ENCODE peak calls at places on chromosomes 12 and 14, in six cellular contexts. Q is tibial nerve, E is bronchial epithelial cell, U is colonic mucosa, X is cardiac muscle cell, Z is hepatocyte. R is an unnamed sample.

GRCh38 chr14:32028599-32028998 is 48.5 kb upstream of the ARHGAP5 start:
- DNase-seq in Q (no peak), E (peak), U (no peak), X (peak), Z (no peak), R (no peak)

GRCh38 chr12:60223242-60223641 is 627.4 kb downstream of the SLC16A7 start:
- DNase-seq in Q (no peak), E (no peak), U (no peak), X (no peak), Z (no peak), R (no peak)

GRCh38 chr14:64569108-64570045 is 19.6 kb downstream of the PPP1R36 start:
- DNase-seq in Q (peak), E (peak), U (no peak), X (peak), Z (peak), R (no peak)

GRCh38 chr12:67698711-67699603 is 50.4 kb downstream of the DYRK2 start:
- DNase-seq in Q (no peak), E (peak), U (no peak), X (peak), Z (no peak), R (no peak)

GRCh38 chr12:113014565-113014964 is 36.2 kb downstream of the OAS2 start:
- DNase-seq in Q (no peak), E (no peak), U (no peak), X (no peak), Z (no peak), R (no peak)

GRCh38 chr12:21615441-21615840 is 10.8 kb upstream of the GYS2 start:
- DNase-seq in Q (no peak), E (peak), U (no peak), X (peak), Z (no peak), R (no peak)

GRCh38 chr12:40864891-40865290 is 172.7 kb downstream of the CNTN1 start:
- DNase-seq in Q (no peak), E (no peak), U (no peak), X (no peak), Z (no peak), R (no peak)

GRCh38 chr14:55241673-55242072 is 29.5 kb upstream of the FBXO34 start:
- DNase-seq in Q (no peak), E (no peak), U (no peak), X (no peak), Z (no peak), R (no peak)

GRCh38 chr12:98799411-98799810 is 154.3 kb downstream of the APAF1 start:
- DNase-seq in Q (no peak), E (no peak), U (no peak), X (no peak), Z (no peak), R (no peak)

GRCh38 chr14:90624228-90624627 is 192.0 kb downstream of the TTC7B start:
- DNase-seq in Q (no peak), E (peak), U (no peak), X (no peak), Z (no peak), R (no peak)

GRCh38 chr14:24051162-24051788 is 534 bp upstream of the CARMIL3 start:
- DNase-seq in Q (no peak), E (no peak), U (peak), X (no peak), Z (no peak), R (no peak)

GRCh38 chr14:62162998-62163589 is 400.9 kb downstream of the SNAPC1 start:
- DNase-seq in Q (no peak), E (peak), U (no peak), X (peak), Z (peak), R (peak)

GRCh38 chr14:96126783-96127271 is 77.8 kb upstream of the BDKRB2 start:
- DNase-seq in Q (no peak), E (no peak), U (peak), X (no peak), Z (no peak), R (no peak)

GRCh38 chr12:124174949-124175348 is 119.9 kb upstream of the RFLNA start:
- DNase-seq in Q (no peak), E (no peak), U (no peak), X (no peak), Z (no peak), R (no peak)

GRCh38 chr14:95770777-95771176 is 56.9 kb upstream of the TCL1A start:
- DNase-seq in Q (no peak), E (no peak), U (no peak), X (no peak), Z (no peak), R (no peak)

GRCh38 chr14:106277503-106277902 is 751.1 kb downstream of the TMEM121 start:
- DNase-seq in Q (no peak), E (no peak), U (no peak), X (no peak), Z (no peak), R (no peak)

GRCh38 chr12:66190519-66191406 is 1.7 kb downstream of the IRAK3 start:
- DNase-seq in Q (no peak), E (peak), U (no peak), X (peak), Z (no peak), R (no peak)

GRCh38 chr12:49256274-49256637 is 8.6 kb upstream of the TUBA1C start:
- DNase-seq in Q (no peak), E (no peak), U (no peak), X (no peak), Z (no peak), R (no peak)

GRCh38 chr14:85566603-85567002 is 36.7 kb downstream of the FLRT2 start:
- DNase-seq in Q (no peak), E (peak), U (no peak), X (peak), Z (no peak), R (no peak)

GRCh38 chr12:76123301-76124212 is 39.1 kb upstream of the NAP1L1 start:
- DNase-seq in Q (no peak), E (peak), U (no peak), X (peak), Z (no peak), R (no peak)

GRCh38 chr12:53817021-53817389 is 65.2 kb upstream of the CISTR start:
- DNase-seq in Q (no peak), E (peak), U (no peak), X (no peak), Z (no peak), R (no peak)

GRCh38 chr14:69101331-69101826 is 51.5 kb downstream of the DCAF5 start:
- DNase-seq in Q (no peak), E (peak), U (peak), X (peak), Z (peak), R (no peak)

GRCh38 chr12:79522657-79523386 is 167.9 kb downstream of the PAWR start:
- DNase-seq in Q (no peak), E (no peak), U (no peak), X (no peak), Z (no peak), R (no peak)

GRCh38 chr12:75971253-75971652 is 60.3 kb downstream of the PHLDA1 start:
- DNase-seq in Q (no peak), E (no peak), U (no peak), X (no peak), Z (no peak), R (no peak)

GRCh38 chr14:95056476-95056875 is 100.9 kb downstream of the DICER1 start:
- DNase-seq in Q (no peak), E (no peak), U (no peak), X (no peak), Z (no peak), R (no peak)

GRCh38 chr14:32731249-32731648 is 207.4 kb upstream of the NPAS3 start:
- DNase-seq in Q (no peak), E (no peak), U (no peak), X (no peak), Z (no peak), R (no peak)

GRCh38 chr14:80872645-80873044 is 68.9 kb downstream of the CEP128 start:
- DNase-seq in Q (no peak), E (no peak), U (no peak), X (no peak), Z (no peak), R (no peak)

GRCh38 chr14:63457498-63457897 is 85.7 kb downstream of the PPP2R5E start:
- DNase-seq in Q (no peak), E (no peak), U (no peak), X (no peak), Z (no peak), R (no peak)

GRCh38 chr12:69388371-69388770 is 28.8 kb downstream of the YEATS4 start:
- DNase-seq in Q (no peak), E (peak), U (no peak), X (peak), Z (peak), R (no peak)

GRCh38 chr14:55142466-55142865 is 13.4 kb downstream of the LGALS3 start:
- DNase-seq in Q (no peak), E (no peak), U (no peak), X (no peak), Z (no peak), R (no peak)

GRCh38 chr14:21913759-21914158 is 240.1 kb upstream of the OR4E1 start:
- DNase-seq in Q (no peak), E (peak), U (peak), X (peak), Z (peak), R (no peak)

GRCh38 chr14:57657487-57657886 is 163.8 kb upstream of the CCDC198 start:
- DNase-seq in Q (no peak), E (peak), U (no peak), X (peak), Z (peak), R (no peak)

GRCh38 chr12:11798856-11799530 is 149.5 kb downstream of the ETV6 start:
- DNase-seq in Q (no peak), E (peak), U (no peak), X (peak), Z (no peak), R (no peak)

GRCh38 chr14:99930420-99931274 is 134.6 kb upstream of the EVL start:
- DNase-seq in Q (no peak), E (no peak), U (no peak), X (no peak), Z (no peak), R (no peak)

GRCh38 chr12:2890388-2891239 is at the start of gene TULP3:
- DNase-seq in Q (peak), E (peak), U (peak), X (peak), Z (peak), R (peak)

GRCh38 chr12:49189731-49190314 is 943 bp upstream of the TUBA1A start:
- DNase-seq in Q (no peak), E (no peak), U (no peak), X (no peak), Z (no peak), R (no peak)

GRCh38 chr14:50823763-50824636 is 7.0 kb downstream of the NIN start:
- DNase-seq in Q (no peak), E (peak), U (no peak), X (no peak), Z (no peak), R (no peak)

GRCh38 chr12:124833693-124834122 is 30.0 kb downstream of the SCARB1 start:
- DNase-seq in Q (no peak), E (no peak), U (no peak), X (peak), Z (no peak), R (no peak)

GRCh38 chr12:15700595-15700994 is 88.6 kb downstream of the EPS8 start:
- DNase-seq in Q (no peak), E (peak), U (no peak), X (peak), Z (no peak), R (no peak)

DNA sequence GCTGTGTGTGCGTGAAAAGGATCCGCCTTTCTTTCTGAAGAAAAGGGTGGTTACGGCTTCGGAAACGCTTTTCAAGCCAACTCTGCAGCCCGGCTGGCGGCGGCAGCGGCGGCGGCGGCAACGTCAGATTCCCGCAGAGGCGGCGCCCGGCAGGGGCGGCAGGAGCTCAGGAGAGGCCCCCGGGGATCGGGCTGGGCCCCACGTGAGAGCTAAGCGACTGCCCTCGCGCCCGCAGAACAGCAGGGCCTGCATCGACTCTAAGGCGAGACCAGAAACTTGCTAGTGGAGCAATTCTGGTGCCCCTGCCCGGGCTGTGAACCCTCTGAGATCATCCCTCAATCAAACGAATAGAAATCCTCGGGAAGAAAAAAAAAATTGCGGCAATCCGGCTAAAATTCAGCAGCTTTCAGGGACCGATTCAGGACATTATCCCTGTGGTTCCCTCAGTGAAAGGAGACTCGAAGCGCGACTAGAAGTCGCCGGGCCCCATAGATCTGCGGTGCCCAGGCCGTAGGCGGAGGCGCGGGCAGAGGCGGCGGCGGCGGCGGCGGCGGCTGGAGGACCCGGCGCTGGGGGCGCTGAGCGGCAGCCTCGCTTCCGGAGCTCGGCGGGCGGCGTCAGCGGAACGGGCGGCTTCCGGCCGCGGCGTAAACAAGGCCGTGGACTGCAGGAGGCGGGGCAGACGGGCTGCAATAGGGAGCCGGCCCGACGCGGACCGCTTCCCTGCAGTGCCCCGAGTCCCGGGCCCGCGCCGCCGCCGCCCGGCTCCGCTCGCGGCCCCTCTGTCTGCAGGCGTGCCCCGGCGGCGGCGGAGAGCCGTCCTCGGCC is at the start of gene KLHDC2:
- DNase-seq in Q (peak), E (peak), U (peak), X (peak), Z (peak), R (no peak)
- TF ChIP-seq CTCF in Q (peak), E (peak), U (no peak), X (peak), Z (peak), R (peak)

GRCh38 chr14:102251161-102251560 is 53.8 kb downstream of the MOK start:
- DNase-seq in Q (no peak), E (no peak), U (no peak), X (no peak), Z (no peak), R (no peak)

GRCh38 chr14:102252834-102253801 is 51.8 kb downstream of the MOK start:
- DNase-seq in Q (no peak), E (no peak), U (no peak), X (no peak), Z (no peak), R (no peak)

GRCh38 chr14:102255401-102256190 is 49.4 kb downstream of the MOK start:
- DNase-seq in Q (no peak), E (peak), U (no peak), X (peak), Z (no peak), R (no peak)

GRCh38 chr14:102258136-102258535 is 46.8 kb downstream of the MOK start:
- DNase-seq in Q (no peak), E (no peak), U (no peak), X (no peak), Z (no peak), R (no peak)

DNA sequence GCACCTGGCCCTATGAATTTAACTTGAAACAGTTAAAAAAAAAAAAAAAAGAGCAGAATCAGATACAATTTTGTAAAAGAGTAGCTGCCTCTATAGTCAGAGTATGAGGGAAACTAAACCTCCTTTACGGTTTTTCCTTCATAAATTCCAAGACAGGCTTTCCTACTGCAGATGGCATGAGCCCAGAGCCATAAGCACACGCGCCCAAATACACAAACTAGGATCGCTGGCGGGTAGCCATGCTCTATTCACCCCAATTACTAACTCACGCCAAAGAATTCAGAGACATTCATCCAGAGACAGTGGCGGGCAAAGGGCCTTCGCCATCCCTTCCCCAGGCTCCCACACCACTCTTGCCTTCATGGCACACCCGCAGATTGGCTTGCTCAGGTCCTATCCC is 48.3 kb downstream of the MOK start:
- DNase-seq in Q (no peak), E (no peak), U (no peak), X (no peak), Z (no peak), R (no peak)
- TF ChIP-seq CTCF in Q (no peak), E (no peak), U (no peak), X (no peak), Z (no peak), R (no peak)

GRCh38 chr12:104958009-104958945 is at the start of gene SLC41A2:
- DNase-seq in Q (peak), E (peak), U (peak), X (peak), Z (peak), R (peak)
- TF ChIP-seq CTCF in Q (peak), E (peak), U (no peak), X (no peak), Z (no peak), R (no peak)

GRCh38 chr14:93089501-93090269 is 26.0 kb downstream of the ITPK1 start:
- DNase-seq in Q (no peak), E (no peak), U (no peak), X (no peak), Z (no peak), R (no peak)

GRCh38 chr14:93094121-93094918 is 21.4 kb downstream of the ITPK1 start:
- DNase-seq in Q (no peak), E (no peak), U (no peak), X (no peak), Z (no peak), R (no peak)

GRCh38 chr14:93092606-93093556 is 22.8 kb downstream of the ITPK1 start:
- DNase-seq in Q (no peak), E (peak), U (no peak), X (no peak), Z (no peak), R (no peak)

GRCh38 chr14:93091666-93092065 is 24.1 kb downstream of the ITPK1 start:
- DNase-seq in Q (no peak), E (no peak), U (no peak), X (no peak), Z (no peak), R (no peak)

GRCh38 chr14:93090826-93091583 is 24.7 kb downstream of the ITPK1 start:
- DNase-seq in Q (no peak), E (no peak), U (no peak), X (peak), Z (no peak), R (no peak)
- TF ChIP-seq CTCF in Q (no peak), E (no peak), U (no peak), X (no peak), Z (no peak), R (no peak)